ENCODE peak calls at places on chromosomes 5 and 9, in ten cellular contexts. E is left cardiac atrium; V is DMS153; A is AG20443; C is NCI-H748 treated with DMSO at 0.1 percent for 48 hours; O is activated naive CD4-positive, alpha-beta T cell treated with anti-CD3 and anti-CD28 coated beads, Interleukin-2, amount 10 ng/mL, durations not matched to agents 7 days and 5 days; T is activated CD8-positive, alpha-beta memory T cell treated with anti-CD3 and anti-CD28 coated beads, Interleukin-2, amount 10 ng/mL, durations not matched to agents 7 days and 5 days; L is central memory CD4-positive, alpha-beta T cell; H is stimulated activated CD4-positive, alpha-beta T cell treated with anti-CD3 and anti-CD28 coated beads, Interleukin-2, amount 100 ng/mL, for 48 hours; G is heart right ventricle. S is an unnamed sample.

GRCh38 chr9:82543726-82544125 is 519.2 kb downstream of the RASEF start:
- DNase-seq in E (no peak), V (no peak), A (no peak), C (no peak), O (no peak), T (no peak), L (no peak), H (no peak), G (no peak), S (no peak)

GRCh38 chr5:1204693-1205242 is 3.4 kb downstream of the SLC6A19 start:
- DNase-seq in E (no peak), V (peak), A (no peak), C (no peak), O (no peak), T (no peak), L (no peak), H (no peak), G (no peak), S (peak)

GRCh38 chr5:80125962-80126480 is 90.9 kb downstream of the THBS4 start:
- DNase-seq in E (no peak), V (no peak), A (peak), C (no peak), O (no peak), T (peak), L (peak), H (no peak), G (no peak), S (peak)

GRCh38 chr5:10580531-10581423 is 16.9 kb downstream of the ANKRD33B start:
- DNase-seq in E (no peak), V (no peak), A (no peak), C (no peak), O (no peak), T (peak), L (no peak), H (no peak), G (no peak), S (no peak)

GRCh38 chr5:72224946-72225427 is 95.1 kb downstream of the MRPS27 start:
- DNase-seq in E (no peak), V (no peak), A (peak), C (no peak), O (no peak), T (no peak), L (no peak), H (no peak), G (no peak), S (no peak)

GRCh38 chr5:167294861-167295685 is 996.4 kb upstream of the WWC1 start:
- DNase-seq in E (no peak), V (peak), A (peak), C (no peak), O (no peak), T (no peak), L (no peak), H (no peak), G (no peak), S (peak)

GRCh38 chr5:173420108-173420507 is 91.9 kb upstream of the STC2 start:
- DNase-seq in E (no peak), V (peak), A (peak), C (no peak), O (no peak), T (no peak), L (no peak), H (no peak), G (no peak), S (no peak)

GRCh38 chr5:28281381-28281780 is 1243.0 kb upstream of the CDH9 start:
- DNase-seq in E (no peak), V (no peak), A (no peak), C (no peak), O (no peak), T (no peak), L (no peak), H (no peak), G (no peak), S (no peak)

GRCh38 chr9:136645903-136646754 is 16.6 kb upstream of the EGFL7 start:
- DNase-seq in E (peak), V (no peak), A (no peak), C (no peak), O (no peak), T (no peak), L (no peak), H (no peak), G (peak), S (peak)

GRCh38 chr9:37682951-37683350 is 32.2 kb downstream of the FRMPD1 start:
- DNase-seq in E (no peak), V (no peak), A (no peak), C (no peak), O (no peak), T (no peak), L (no peak), H (no peak), G (no peak), S (no peak)

GRCh38 chr9:109794361-109795012 is 14.5 kb downstream of the PALM2AKAP2 start:
- DNase-seq in E (no peak), V (no peak), A (peak), C (no peak), O (no peak), T (no peak), L (no peak), H (no peak), G (no peak), S (peak)

GRCh38 chr5:143014017-143014651 is 244.0 kb downstream of the ARHGAP26 start:
- DNase-seq in E (no peak), V (no peak), A (no peak), C (peak), O (peak), T (no peak), L (no peak), H (no peak), G (no peak), S (peak)

GRCh38 chr9:134059661-134060395 is 8.0 kb downstream of the BRD3 start:
- DNase-seq in E (no peak), V (no peak), A (no peak), C (no peak), O (peak), T (no peak), L (no peak), H (no peak), G (no peak), S (no peak)

GRCh38 chr5:138955013-138955660 is 80.0 kb upstream of the LRRTM2 start:
- DNase-seq in E (no peak), V (peak), A (no peak), C (peak), O (no peak), T (no peak), L (no peak), H (no peak), G (peak), S (peak)

GRCh38 chr5:128665747-128666355 is 127.8 kb upstream of the FBN2 start:
- DNase-seq in E (no peak), V (no peak), A (no peak), C (no peak), O (no peak), T (no peak), L (no peak), H (no peak), G (no peak), S (no peak)